ENCODE peak calls at places on chromosome 1, in six cellular contexts. F is mammary epithelial cell, E is hepatocyte, D is AG10803, U is AG09309, B is IMR-90. N is an unnamed sample.

GRCh38 chr1:89739013-89739843 is 81.6 kb upstream of the LRRC8D start:
- DNase-seq in F (peak), U (no peak), B (peak), E (no peak), D (peak), N (no peak)

GRCh38 chr1:4005431-4005830 is 105.4 kb upstream of the C1orf174 start:
- DNase-seq in D (no peak), E (no peak), F (no peak), U (no peak), B (no peak), N (no peak)

GRCh38 chr1:29673669-29674624 is 437.6 kb downstream of the PTPRU start:
- DNase-seq in U (no peak), D (no peak), E (no peak), F (peak), B (no peak), N (no peak)

GRCh38 chr1:153232553-153232952 is 15.2 kb downstream of the PRR9 start:
- DNase-seq in U (no peak), E (no peak), F (no peak), B (no peak), D (no peak), N (no peak)

GRCh38 chr1:233281711-233282581 is 13.6 kb downstream of the PCNX2 start:
- DNase-seq in B (peak), D (peak), F (peak), E (no peak), U (no peak), N (no peak)

GRCh38 chr1:40782371-40782956 is 1.1 kb upstream of the KCNQ4 start:
- DNase-seq in E (no peak), F (no peak), D (no peak), U (no peak), B (no peak), N (no peak)

GRCh38 chr1:47738560-47739182 is 258.5 kb downstream of the TRABD2B start:
- DNase-seq in E (peak), U (no peak), B (peak), D (peak), F (peak), N (no peak)

GRCh38 chr1:15724949-15725880 is 10.8 kb upstream of the SLC25A34 start:
- DNase-seq in F (no peak), U (no peak), D (no peak), E (no peak), B (no peak), N (no peak)

GRCh38 chr1:94418664-94419655 is 771 bp downstream of the ABCD3 start:
- DNase-seq in D (peak), U (no peak), B (peak), F (peak), E (peak), N (no peak)

GRCh38 chr1:228456252-228457016 is 30.7 kb upstream of the RNF187 start:
- DNase-seq in F (no peak), B (no peak), U (no peak), E (no peak), D (no peak), N (no peak)
- H3K4me3 ChIP-seq in F (peak), B (peak), U (peak), E (peak), D (peak), N (peak)

GRCh38 chr1:54403377-54403776 is 2.8 kb downstream of the SSBP3 start:
- DNase-seq in B (no peak), U (no peak), F (peak), E (no peak), D (no peak), N (no peak)
- TF ChIP-seq CTCF in B (no peak), U (no peak), F (no peak), E (no peak), D (no peak), N (no peak)

GRCh38 chr1:44544960-44545359 is 129.3 kb downstream of the TMEM53 start:
- DNase-seq in U (no peak), E (no peak), F (no peak), B (no peak), D (no peak), N (no peak)
- H3K4me3 ChIP-seq in U (no peak), E (no peak), F (no peak), B (no peak), D (no peak), N (no peak)

GRCh38 chr1:154616659-154617345 is 8.8 kb upstream of the ADAR start:
- DNase-seq in E (no peak), D (no peak), F (no peak), U (no peak), B (peak), N (no peak)

GRCh38 chr1:154615411-154615810 is 7.4 kb upstream of the ADAR start:
- DNase-seq in U (no peak), D (no peak), B (no peak), E (no peak), F (no peak), N (no peak)

GRCh38 chr1:154614887-154615286 is 6.9 kb upstream of the ADAR start:
- DNase-seq in U (no peak), F (no peak), E (no peak), B (no peak), D (no peak), N (no peak)

GRCh38 chr1:154611150-154611865 is 3.3 kb upstream of the ADAR start:
- DNase-seq in U (no peak), E (no peak), D (no peak), F (no peak), B (no peak), N (no peak)

DNA sequence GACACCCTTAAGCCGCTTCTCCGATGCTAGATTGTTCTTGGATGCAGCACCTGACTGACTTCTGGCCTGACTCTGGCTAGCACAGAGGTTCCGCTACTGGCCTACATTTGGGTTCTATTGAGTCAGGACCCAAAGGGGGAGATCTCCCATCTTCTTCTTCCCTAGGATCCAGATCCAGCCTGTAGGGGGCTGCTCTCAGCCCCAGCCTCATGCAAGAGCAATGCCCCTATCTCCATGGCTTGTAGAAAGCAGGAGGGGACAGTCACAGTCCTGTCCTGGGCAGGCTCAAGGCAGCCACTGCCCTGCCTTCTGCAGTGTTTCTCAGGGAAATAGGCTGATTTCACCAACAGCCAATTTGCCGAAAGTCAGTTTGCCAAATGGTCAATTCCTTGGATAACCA is 6.3 kb upstream of the ADAR start:
- DNase-seq in B (no peak), D (no peak), E (no peak), F (no peak), U (no peak), N (no peak)
- TF ChIP-seq CTCF in B (no peak), D (no peak), E (no peak), F (no peak), U (no peak), N (no peak)

DNA sequence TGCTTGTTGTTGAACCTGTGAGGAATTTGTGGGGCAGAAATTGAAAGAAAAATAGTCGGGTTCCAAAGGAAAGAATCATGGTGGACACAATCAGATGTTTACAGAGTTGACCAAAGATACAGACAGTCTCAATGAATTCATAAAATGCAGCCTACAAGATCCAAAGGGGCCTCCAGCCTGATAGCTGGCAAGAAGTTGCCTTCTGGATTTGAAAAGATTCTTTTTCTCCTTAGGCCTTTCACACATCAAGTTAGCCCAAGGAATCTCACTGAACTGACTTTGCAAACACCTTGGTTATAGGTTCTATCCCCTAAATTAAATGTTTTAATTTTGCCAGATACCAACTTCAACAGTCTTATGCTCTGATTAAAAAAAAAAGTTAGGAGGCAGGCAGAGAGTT is 21.5 kb downstream of the SLAMF1 start:
- DNase-seq in F (no peak), D (no peak), B (no peak), E (no peak), U (no peak), N (no peak)
- H3K4me3 ChIP-seq in F (no peak), D (no peak), B (no peak), E (no peak), U (no peak), N (no peak)

GRCh38 chr1:17265162-17265561 is 16.3 kb downstream of the PADI3 start:
- DNase-seq in B (peak), E (peak), D (peak), F (peak), U (no peak), N (no peak)
- TF ChIP-seq CTCF in B (no peak), E (no peak), D (peak), F (peak), U (peak), N (no peak)

GRCh38 chr1:201019321-201019977 is 4.1 kb downstream of the KIF21B start:
- DNase-seq in B (no peak), F (peak), E (peak), U (no peak), D (peak), N (no peak)
- H3K4me3 ChIP-seq in B (no peak), F (no peak), E (no peak), U (no peak), D (no peak), N (no peak)

GRCh38 chr1:10516925-10517676 is 42.4 kb downstream of the PEX14 start:
- DNase-seq in B (no peak), E (no peak), D (no peak), F (no peak), U (no peak), N (no peak)

GRCh38 chr1:10517677-10517982 is 42.9 kb downstream of the PEX14 start:
- DNase-seq in E (no peak), F (no peak), U (no peak), B (no peak), D (no peak), N (no peak)

GRCh38 chr1:10520952-10521351 is 46.2 kb downstream of the PEX14 start:
- DNase-seq in E (no peak), D (no peak), B (no peak), F (no peak), U (no peak), N (no peak)

GRCh38 chr1:10520497-10520896 is 45.7 kb downstream of the PEX14 start:
- DNase-seq in B (no peak), D (no peak), U (no peak), E (no peak), F (no peak), N (no peak)

DNA sequence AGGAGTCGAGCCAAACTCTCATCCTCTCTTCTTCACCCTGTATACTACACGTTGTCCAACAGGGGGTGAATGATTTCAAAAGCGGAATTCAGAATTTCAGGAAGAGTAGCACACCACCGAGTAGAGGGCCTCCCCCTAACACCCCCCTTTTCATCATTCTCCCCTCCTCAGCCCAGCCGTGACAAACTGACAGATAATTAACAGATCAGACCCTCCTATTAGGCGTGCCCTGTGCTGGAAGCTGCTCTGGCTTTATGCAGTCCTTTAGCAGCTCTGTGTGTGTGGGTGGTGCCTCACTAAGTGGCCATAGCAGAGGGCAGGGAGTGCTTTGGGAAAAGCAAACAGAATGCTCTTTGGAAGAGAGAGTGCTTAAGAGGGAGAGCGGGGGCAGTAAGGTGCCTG is 44.3 kb downstream of the PEX14 start:
- DNase-seq in U (no peak), B (no peak), E (peak), D (no peak), F (no peak), N (no peak)
- TF ChIP-seq CTCF in U (no peak), B (peak), E (no peak), D (no peak), F (no peak), N (no peak)